ENCODE peak calls at places on chromosome 18, in seven cellular contexts. U is cardiac fibroblast, Q is mammary epithelial cell, M is body of pancreas, V is AG10803, R is thoracic aorta, Z is GM23338. O is an unnamed sample.

GRCh38 chr18:40152859-40153258 is 1802.2 kb upstream of the PIK3C3 start:
- DNase-seq in U (peak), Q (peak), M (no peak), V (no peak), R (no peak), Z (no peak), O (no peak)

GRCh38 chr18:37666986-37667385 is 101.4 kb upstream of the CELF4 start:
- DNase-seq in U (no peak), Q (no peak), M (no peak), V (no peak), R (no peak), Z (no peak), O (no peak)

GRCh38 chr18:23900979-23901378 is 113.6 kb upstream of the TTC39C start:
- DNase-seq in U (peak), Q (no peak), M (no peak), V (no peak), R (no peak), Z (peak), O (no peak)

GRCh38 chr18:67310826-67311225 is 205.7 kb downstream of the DSEL start:
- DNase-seq in U (peak), Q (peak), M (no peak), V (peak), R (no peak), Z (no peak), O (no peak)

GRCh38 chr18:67292814-67293213 is 223.7 kb downstream of the DSEL start:
- DNase-seq in U (no peak), Q (no peak), M (no peak), V (no peak), R (no peak), Z (no peak), O (no peak)

GRCh38 chr18:45837283-45838070 is 12.0 kb downstream of the SIGLEC15 start:
- DNase-seq in U (peak), Q (no peak), M (peak), V (peak), R (no peak), Z (peak), O (no peak)

GRCh38 chr18:9944805-9945204 is 31.0 kb downstream of the VAPA start:
- DNase-seq in U (no peak), Q (no peak), M (no peak), V (no peak), R (no peak), Z (no peak), O (no peak)

GRCh38 chr18:30376515-30376914 is 666.0 kb downstream of the DSC3 start:
- DNase-seq in U (no peak), Q (no peak), M (no peak), V (no peak), R (no peak), Z (peak), O (no peak)

GRCh38 chr18:65994294-65994693 is 243.5 kb downstream of the CDH7 start:
- DNase-seq in U (no peak), Q (no peak), M (no peak), V (no peak), R (no peak), Z (no peak), O (no peak)

GRCh38 chr18:64444819-64445218 is 295.9 kb upstream of the LINC00305 start:
- DNase-seq in U (no peak), Q (no peak), M (no peak), V (no peak), R (no peak), Z (peak), O (no peak)

GRCh38 chr18:13387856-13388548 is 169.4 kb downstream of the LDLRAD4 start:
- DNase-seq in U (peak), Q (no peak), M (no peak), V (peak), R (no peak), Z (no peak), O (no peak)

GRCh38 chr18:42182728-42183700 is 228.0 kb downstream of the PIK3C3 start:
- DNase-seq in U (no peak), Q (peak), M (no peak), V (peak), R (no peak), Z (no peak), O (no peak)

GRCh38 chr18:79433431-79433830 is 37.7 kb downstream of the NFATC1 start:
- DNase-seq in U (no peak), Q (no peak), M (no peak), V (no peak), R (no peak), Z (no peak), O (no peak)

GRCh38 chr18:34709631-34710429 is at the start of gene DTNA:
- DNase-seq in U (peak), Q (peak), M (no peak), V (peak), R (peak), Z (peak), O (no peak)
- H3K4me3 ChIP-seq in U (peak), Q (no peak), M (no peak), V (peak), R (peak), Z (no peak), O (no peak)

DNA sequence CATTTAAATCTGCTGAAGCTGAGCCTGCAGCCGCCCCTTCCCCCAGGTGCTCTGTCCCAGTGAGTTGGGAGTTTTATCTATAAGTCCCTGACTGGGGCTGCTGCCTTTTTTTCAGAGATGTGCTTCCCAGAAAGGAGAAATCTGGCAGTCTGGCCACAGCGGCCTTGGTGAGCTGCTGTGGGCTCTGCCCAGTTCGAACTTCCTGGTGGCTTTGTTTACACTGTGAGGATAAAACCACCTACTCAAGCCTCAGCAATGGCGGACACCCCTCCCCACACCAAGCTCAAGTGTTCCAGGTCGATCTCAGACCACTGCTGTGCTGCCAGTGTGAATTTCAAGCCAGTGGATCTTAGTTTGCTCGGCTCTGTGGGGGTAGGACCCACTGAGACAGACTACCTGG is 97.3 kb downstream of the ACAA2 start:
- DNase-seq in U (no peak), Q (no peak), M (no peak), V (no peak), R (no peak), Z (no peak), O (no peak)
- TF ChIP-seq CTCF in U (no peak), Q (no peak), M (no peak), V (no peak), R (no peak), Z (no peak), O (no peak)

DNA sequence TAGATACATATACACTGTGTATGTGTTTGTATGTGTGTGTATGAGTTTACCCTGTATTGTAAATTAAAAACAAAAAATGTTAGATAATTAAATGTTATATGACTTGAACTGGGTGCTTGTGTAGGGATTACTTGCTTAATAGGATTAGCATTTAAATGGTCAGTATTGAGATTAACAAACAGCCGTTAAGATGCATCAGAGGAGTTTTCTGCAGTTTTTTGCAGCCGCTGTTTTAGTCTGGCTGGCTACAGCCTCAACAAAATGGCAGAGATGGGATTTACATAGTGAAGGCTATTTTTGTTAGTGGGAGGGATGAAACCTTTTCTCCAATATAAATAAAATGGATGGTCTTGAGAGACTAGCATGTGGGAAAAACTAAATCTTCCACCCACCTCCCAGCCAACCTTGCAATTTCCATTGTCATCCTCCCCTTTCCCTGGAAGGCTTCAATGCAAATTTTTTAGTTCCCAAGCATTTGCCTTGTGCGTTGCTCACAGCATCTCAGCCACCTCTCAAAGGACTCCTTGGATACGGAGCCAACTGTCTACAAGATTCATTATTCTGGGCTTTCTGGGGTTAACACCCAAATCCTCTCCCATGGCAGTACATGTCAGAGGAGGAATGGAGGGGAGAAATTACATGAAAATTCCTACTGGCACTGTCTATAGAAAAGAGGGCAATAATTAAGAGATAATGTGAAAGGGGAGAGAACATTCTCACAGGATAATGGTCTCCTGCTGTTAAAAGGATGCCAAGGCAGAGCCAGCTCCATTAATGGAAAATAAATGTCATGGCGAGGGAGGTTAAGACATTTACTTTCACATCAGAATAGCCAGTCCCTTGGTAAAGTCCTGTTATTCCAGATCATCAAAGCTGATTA is 351.8 kb downstream of the CDH2 start:
- DNase-seq in U (no peak), Q (no peak), M (no peak), V (no peak), R (no peak), Z (peak), O (no peak)
- H3K4me3 ChIP-seq in U (no peak), Q (no peak), M (no peak), V (no peak), R (no peak), Z (peak), O (no peak)

DNA sequence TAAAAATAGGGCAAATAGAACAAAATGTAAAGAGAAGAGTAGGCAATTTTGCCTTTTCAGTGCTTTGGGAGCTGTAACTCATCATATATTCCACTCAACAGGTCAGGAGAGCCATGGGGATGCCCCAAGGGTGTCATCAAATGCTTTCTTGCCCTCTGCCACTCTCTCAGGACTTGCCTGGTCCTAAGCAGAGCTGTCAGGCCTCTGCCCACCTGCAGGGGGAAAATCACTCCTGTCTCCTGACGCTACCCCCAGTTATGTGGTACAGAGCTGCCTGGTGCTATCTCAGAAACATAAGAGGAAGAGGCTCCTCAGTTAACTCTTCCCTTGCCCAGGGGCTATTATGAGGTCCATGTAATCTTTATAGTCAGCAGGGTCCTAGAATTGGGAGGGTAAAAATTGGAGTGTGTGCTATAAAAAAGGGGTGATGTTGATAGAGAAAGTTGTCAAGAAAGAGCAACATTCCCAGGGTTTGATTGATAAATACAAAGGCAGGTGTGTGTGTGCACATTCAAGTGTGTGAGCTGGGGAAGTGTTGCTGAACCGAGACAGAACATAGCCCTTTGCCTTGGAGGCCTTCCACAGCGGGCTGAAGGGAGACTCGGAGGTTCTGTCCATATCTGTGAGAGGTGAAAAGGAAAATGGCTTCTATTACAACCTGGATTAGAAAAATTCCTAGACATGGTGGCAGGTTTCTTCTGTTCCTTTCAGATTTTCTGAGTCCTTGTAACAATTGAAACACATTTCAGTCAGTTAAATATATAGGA is 25.4 kb downstream of the PTPRM start:
- DNase-seq in U (no peak), Q (no peak), M (no peak), V (no peak), R (no peak), Z (peak), O (no peak)
- TF ChIP-seq CTCF in U (peak), Q (no peak), M (no peak), V (peak), R (no peak), Z (peak), O (no peak)

GRCh38 chr18:58361212-58361611 is 267.7 kb downstream of the ALPK2 start:
- DNase-seq in U (peak), Q (no peak), M (no peak), V (peak), R (no peak), Z (no peak), O (no peak)
- H3K4me3 ChIP-seq in U (peak), Q (no peak), M (no peak), V (peak), R (no peak), Z (no peak), O (no peak)

DNA sequence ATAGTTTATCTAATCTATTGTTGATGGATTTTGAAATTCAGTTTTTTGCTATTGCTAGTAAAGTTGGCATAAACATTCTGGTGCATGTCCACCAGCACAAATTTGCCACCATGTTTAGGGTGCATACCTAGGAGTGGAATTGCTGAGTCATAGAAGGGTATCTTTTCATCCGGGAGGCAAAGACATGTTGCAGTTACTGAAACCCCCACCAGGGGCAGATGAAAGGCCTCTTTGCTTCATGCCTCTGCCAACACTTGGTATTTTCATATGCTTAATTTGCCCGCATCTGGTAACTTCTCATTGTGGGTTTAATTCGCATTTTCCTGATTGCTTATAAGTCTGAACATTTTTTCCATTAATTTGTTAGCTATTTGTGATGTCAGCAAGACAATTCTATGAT is 8.2 kb downstream of the DCC start:
- DNase-seq in U (no peak), Q (peak), M (no peak), V (no peak), R (no peak), Z (peak), O (no peak)
- TF ChIP-seq CTCF in U (peak), Q (peak), M (no peak), V (peak), R (no peak), Z (peak), O (peak)

DNA sequence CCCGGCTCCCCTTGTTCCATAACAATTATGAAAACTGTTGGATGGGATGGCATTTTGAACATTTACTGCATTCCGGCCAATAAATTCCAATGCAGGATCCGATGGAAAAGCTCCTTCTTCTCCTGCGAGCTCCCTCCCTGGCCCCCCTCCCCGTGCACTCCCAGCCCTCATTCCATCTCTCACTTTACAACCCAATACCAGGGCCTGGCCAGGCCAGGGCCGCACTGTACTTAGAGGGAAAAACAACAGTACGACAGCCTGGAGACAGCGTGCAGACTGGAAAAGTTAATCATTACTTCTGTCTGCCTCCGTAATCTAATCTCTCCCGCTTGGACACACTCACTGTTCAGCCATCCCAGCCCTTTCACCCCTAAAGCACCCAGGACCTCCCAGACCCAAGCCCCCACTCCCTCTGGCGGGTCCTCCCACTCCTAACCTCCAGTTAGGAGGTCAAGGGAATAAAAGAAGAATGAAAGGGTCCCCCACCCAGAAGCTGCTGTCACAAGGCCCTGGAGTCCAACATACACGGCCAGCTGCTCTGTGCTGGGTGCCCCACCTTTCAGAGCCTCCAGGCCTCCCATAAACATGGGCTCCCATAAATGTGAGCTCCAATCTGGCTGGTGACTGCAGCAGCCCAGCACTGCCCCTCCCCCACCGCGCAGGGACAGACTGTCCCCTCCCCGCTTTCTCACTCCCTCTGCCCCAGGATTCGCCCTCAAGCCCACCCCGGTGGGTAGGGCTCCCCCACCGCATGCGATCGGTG is 20.6 kb downstream of the SMAD7 start:
- DNase-seq in U (peak), Q (no peak), M (peak), V (peak), R (no peak), Z (peak), O (no peak)
- H3K4me3 ChIP-seq in U (no peak), Q (no peak), M (no peak), V (peak), R (peak), Z (peak), O (no peak)

DNA sequence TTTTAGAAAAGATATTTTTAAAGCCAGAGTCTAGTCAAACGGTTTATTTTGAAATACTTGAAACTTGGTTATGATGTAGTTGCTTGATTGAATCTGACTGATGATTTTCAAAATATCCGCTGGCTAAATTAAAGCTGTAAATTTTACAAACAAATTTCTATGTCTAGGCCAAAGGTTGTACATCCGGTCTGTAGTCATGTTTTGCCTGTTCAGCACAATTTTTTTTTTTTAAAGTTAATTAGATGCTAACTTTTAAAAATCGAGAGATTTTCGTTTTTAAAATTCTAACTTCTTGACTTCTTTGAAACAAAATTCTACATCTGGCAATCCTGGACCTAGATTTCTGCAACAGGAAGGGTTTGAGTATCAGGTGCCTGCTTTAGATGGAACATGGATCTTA is 412.4 kb downstream of the TXNL1 start:
- DNase-seq in U (no peak), Q (no peak), M (no peak), V (no peak), R (no peak), Z (no peak), O (no peak)
- TF ChIP-seq CTCF in U (no peak), Q (no peak), M (no peak), V (no peak), R (no peak), Z (no peak), O (no peak)

O was measured in GM06990.